ENCODE peak calls at places on chromosomes 12 and 14, in ten cellular contexts. L is SW 1271, R is naive B cell, B is fibroblast of mammary gland, D is occipital lobe, C is heart right ventricle, S is A549, W is T-helper 1 cell, Z is pons, J is hypothalamus. K is an unnamed sample.

GRCh38 chr14:74502236-74503019 is 8.9 kb downstream of the ISCA2 start:
- DNase-seq in L (peak; percentile 17), R (no peak), B (peak; percentile 49), D (peak; percentile 9), C (no peak), S (peak; percentile 60), W (no peak), Z (peak; percentile 25), J (no peak), K (peak; percentile 60)

GRCh38 chr12:123143753-123144461 is 7.0 kb downstream of the PITPNM2 start:
- DNase-seq in L (no peak), R (no peak), B (no peak), D (no peak), C (no peak), S (no peak), W (no peak), Z (no peak), J (no peak), K (no peak)

GRCh38 chr12:48978291-48978740 is at the start of gene WNT1:
- DNase-seq in L (no peak), R (no peak), B (no peak), D (no peak), C (no peak), S (no peak), W (no peak), Z (no peak), J (no peak), K (no peak)

GRCh38 chr14:39946796-39947195 is 514.6 kb upstream of the FBXO33 start:
- DNase-seq in L (no peak), R (no peak), B (peak; percentile 21), D (no peak), C (no peak), S (peak; percentile 1), W (no peak), Z (no peak), J (no peak), K (no peak)

GRCh38 chr12:95949801-95950206 is 6.7 kb downstream of the AMDHD1 start:
- DNase-seq in L (no peak), R (no peak), B (no peak), D (no peak), C (no peak), S (no peak), W (no peak), Z (no peak), J (no peak), K (no peak)

GRCh38 chr14:52703664-52704063 is 3.3 kb upstream of the PSMC6 start:
- DNase-seq in L (no peak), R (no peak), B (no peak), D (no peak), C (no peak), S (no peak), W (no peak), Z (no peak), J (no peak), K (no peak)

GRCh38 chr14:32564591-32564990 is 235.5 kb downstream of the AKAP6 start:
- DNase-seq in L (no peak), R (no peak), B (no peak), D (no peak), C (no peak), S (no peak), W (no peak), Z (peak; percentile 59), J (no peak), K (no peak)

GRCh38 chr14:23910081-23910875 is 43.3 kb upstream of the DHRS4 start:
- DNase-seq in L (peak; percentile 48), R (no peak), B (peak; percentile 46), D (no peak), C (no peak), S (peak; percentile 65), W (no peak), Z (peak; percentile 53), J (peak; percentile 7), K (peak; percentile 69)

GRCh38 chr12:68036642-68037041 is 47.4 kb downstream of the IFNG-AS1 start:
- DNase-seq in L (no peak), R (no peak), B (no peak), D (no peak), C (no peak), S (no peak), W (no peak), Z (no peak), J (no peak), K (no peak)

GRCh38 chr12:108757842-108758241 is 26.5 kb upstream of the CORO1C start:
- DNase-seq in L (no peak), R (no peak), B (no peak), D (no peak), C (no peak), S (no peak), W (no peak), Z (no peak), J (no peak), K (no peak)

GRCh38 chr12:124568431-124569374 is 1.3 kb upstream of the NCOR2 start:
- DNase-seq in L (peak; percentile 16), R (peak; percentile 72), B (peak; percentile 97), D (peak; percentile 70), C (peak; percentile 78), S (peak; percentile 79), W (no peak), Z (peak; percentile 80), J (no peak), K (peak; percentile 49)

GRCh38 chr12:69935651-69936100 is 110.6 kb downstream of the MYRFL start:
- DNase-seq in L (no peak), R (no peak), B (no peak), D (peak; percentile 3), C (no peak), S (no peak), W (no peak), Z (peak; percentile 2), J (no peak), K (no peak)

GRCh38 chr12:98492580-98493140 is 22.7 kb upstream of the TMPO start:
- DNase-seq in L (no peak), R (no peak), B (no peak), D (no peak), C (no peak), S (no peak), W (no peak), Z (no peak), J (no peak), K (no peak)

GRCh38 chr12:124507188-124508109 is 60.0 kb downstream of the NCOR2 start:
- DNase-seq in L (no peak), R (no peak), B (peak; percentile 70), D (no peak), C (peak; percentile 71), S (no peak), W (no peak), Z (no peak), J (no peak), K (no peak)

GRCh38 chr12:84757978-84758377 is 154.6 kb downstream of the SLC6A15 start:
- DNase-seq in L (no peak), R (no peak), B (peak; percentile 49), D (no peak), C (no peak), S (no peak), W (no peak), Z (no peak), J (no peak), K (peak; percentile 1)

GRCh38 chr12:56599797-56600196 is 30.3 kb downstream of the BAZ2A start:
- DNase-seq in L (no peak), R (no peak), B (no peak), D (no peak), C (no peak), S (no peak), W (no peak), Z (no peak), J (no peak), K (no peak)

GRCh38 chr14:75514673-75515630 is 7.3 kb upstream of the BATF start:
- DNase-seq in L (no peak), R (peak; percentile 65), B (peak; percentile 24), D (no peak), C (no peak), S (no peak), W (peak; percentile 34), Z (no peak), J (no peak), K (no peak)

GRCh38 chr12:34368079-34368478 is 345.8 kb downstream of the ALG10 start:
- DNase-seq in L (no peak), R (no peak), B (no peak), D (no peak), C (no peak), S (no peak), W (no peak), Z (no peak), J (no peak), K (no peak)

GRCh38 chr12:64404470-64405446 is 566 bp downstream of the XPOT start:
- DNase-seq in L (peak; percentile 71), R (no peak), B (peak; percentile 67), D (peak; percentile 54), C (peak; percentile 58), S (peak; percentile 83), W (peak; percentile 27), Z (peak; percentile 31), J (peak; percentile 68), K (peak; percentile 89)

GRCh38 chr12:57983150-57983857 is 41.9 kb downstream of the ATP23 start:
- DNase-seq in L (peak; percentile 37), R (peak; percentile 15), B (peak; percentile 70), D (no peak), C (no peak), S (peak; percentile 68), W (no peak), Z (peak; percentile 44), J (peak; percentile 6), K (peak; percentile 69)

GRCh38 chr14:65179918-65180724 is 77.8 kb upstream of the MAX start:
- DNase-seq in L (peak; percentile 31), R (peak; percentile 41), B (peak; percentile 96), D (peak; percentile 5), C (no peak), S (peak; percentile 73), W (no peak), Z (no peak), J (no peak), K (peak; percentile 95)

GRCh38 chr12:77925536-77926108 is 94.9 kb downstream of the NAV3 start:
- DNase-seq in L (peak; percentile 84), R (no peak), B (peak; percentile 96), D (peak; percentile 53), C (peak; percentile 41), S (peak; percentile 95), W (no peak), Z (peak; percentile 92), J (peak; percentile 59), K (peak; percentile 92)

GRCh38 chr12:46465307-46465706 is 92.7 kb upstream of the SLC38A2 start:
- DNase-seq in L (no peak), R (no peak), B (no peak), D (no peak), C (no peak), S (no peak), W (no peak), Z (no peak), J (no peak), K (no peak)